ENCODE peak calls at places on chromosomes 13 and 19, in seven cellular contexts. One of them, this sample, is unnamed.

GRCh38 chr13:72379581-72379980 is 347.8 kb downstream of the MZT1 start:
- DNase-seq in heart right ventricle: no peak
- DNase-seq in mammary epithelial cell: peak; percentile 72
- DNase-seq in H1: no peak
- DNase-seq in colonic mucosa: no peak
- DNase-seq in uterus: no peak
- DNase-seq in AG04450: no peak
- DNase-seq in this sample: no peak

GRCh38 chr13:98564204-98564603 is 12.7 kb downstream of the STK24 start:
- DNase-seq in heart right ventricle: no peak
- DNase-seq in mammary epithelial cell: no peak
- DNase-seq in H1: no peak
- DNase-seq in colonic mucosa: no peak
- DNase-seq in uterus: no peak
- DNase-seq in AG04450: no peak
- DNase-seq in this sample: no peak

GRCh38 chr19:31256601-31256990 is 92.6 kb downstream of the TSHZ3 start:
- DNase-seq in heart right ventricle: no peak
- DNase-seq in mammary epithelial cell: no peak
- DNase-seq in H1: no peak
- DNase-seq in colonic mucosa: no peak
- DNase-seq in uterus: no peak
- DNase-seq in AG04450: no peak
- DNase-seq in this sample: no peak

GRCh38 chr19:20271215-20271926 is 104.4 kb downstream of the ZNF486 start:
- DNase-seq in heart right ventricle: no peak
- DNase-seq in mammary epithelial cell: no peak
- DNase-seq in H1: no peak
- DNase-seq in colonic mucosa: no peak
- DNase-seq in uterus: no peak
- DNase-seq in AG04450: no peak
- DNase-seq in this sample: no peak

GRCh38 chr13:50081106-50081898 is 66.1 kb downstream of the KCNRG start:
- DNase-seq in heart right ventricle: peak; percentile 56
- DNase-seq in mammary epithelial cell: no peak
- DNase-seq in H1: no peak
- DNase-seq in colonic mucosa: peak; percentile 71
- DNase-seq in uterus: peak; percentile 54
- DNase-seq in AG04450: no peak
- DNase-seq in this sample: no peak

GRCh38 chr19:42189133-42189532 is 28.3 kb downstream of the DEDD2 start:
- DNase-seq in heart right ventricle: no peak
- DNase-seq in mammary epithelial cell: no peak
- DNase-seq in H1: no peak
- DNase-seq in colonic mucosa: no peak
- DNase-seq in uterus: no peak
- DNase-seq in AG04450: no peak
- DNase-seq in this sample: no peak

GRCh38 chr13:77896977-77897376 is 21.7 kb downstream of the EDNRB start:
- DNase-seq in heart right ventricle: no peak
- DNase-seq in mammary epithelial cell: no peak
- DNase-seq in H1: no peak
- DNase-seq in colonic mucosa: no peak
- DNase-seq in uterus: no peak
- DNase-seq in AG04450: no peak
- DNase-seq in this sample: peak; percentile 16

GRCh38 chr13:58963321-58963720 is 1200.4 kb downstream of the DIAPH3 start:
- DNase-seq in heart right ventricle: no peak
- DNase-seq in mammary epithelial cell: no peak
- DNase-seq in H1: no peak
- DNase-seq in colonic mucosa: no peak
- DNase-seq in uterus: no peak
- DNase-seq in AG04450: no peak
- DNase-seq in this sample: no peak

GRCh38 chr19:20051841-20052768 is 12.8 kb upstream of the ZNF682 start:
- DNase-seq in heart right ventricle: peak; percentile 93
- DNase-seq in mammary epithelial cell: peak; percentile 99
- DNase-seq in H1: peak; percentile 100
- DNase-seq in colonic mucosa: peak; percentile 93
- DNase-seq in uterus: peak; percentile 94
- DNase-seq in AG04450: peak; percentile 94
- DNase-seq in this sample: peak; percentile 49

GRCh38 chr13:96792188-96792587 is 202.1 kb downstream of the OXGR1 start:
- DNase-seq in heart right ventricle: no peak
- DNase-seq in mammary epithelial cell: no peak
- DNase-seq in H1: no peak
- DNase-seq in colonic mucosa: no peak
- DNase-seq in uterus: no peak
- DNase-seq in AG04450: no peak
- DNase-seq in this sample: no peak

GRCh38 chr13:66364346-66364745 is 865.8 kb downstream of the PCDH9 start:
- DNase-seq in heart right ventricle: no peak
- DNase-seq in mammary epithelial cell: no peak
- DNase-seq in H1: no peak
- DNase-seq in colonic mucosa: no peak
- DNase-seq in uterus: no peak
- DNase-seq in AG04450: peak; percentile 6
- DNase-seq in this sample: no peak

GRCh38 chr13:32224916-32225315 is 90.2 kb downstream of the ZAR1L start:
- DNase-seq in heart right ventricle: no peak
- DNase-seq in mammary epithelial cell: no peak
- DNase-seq in H1: no peak
- DNase-seq in colonic mucosa: no peak
- DNase-seq in uterus: no peak
- DNase-seq in AG04450: no peak
- DNase-seq in this sample: no peak

GRCh38 chr19:36604656-36605100 is 435 bp upstream of the ZNF382 start:
- DNase-seq in heart right ventricle: peak; percentile 71
- DNase-seq in mammary epithelial cell: peak; percentile 45
- DNase-seq in H1: no peak
- DNase-seq in colonic mucosa: peak; percentile 44
- DNase-seq in uterus: peak; percentile 13
- DNase-seq in AG04450: no peak
- DNase-seq in this sample: peak; percentile 38

GRCh38 chr13:59261928-59262488 is 901.7 kb downstream of the DIAPH3 start:
- DNase-seq in heart right ventricle: no peak
- DNase-seq in mammary epithelial cell: no peak
- DNase-seq in H1: no peak
- DNase-seq in colonic mucosa: no peak
- DNase-seq in uterus: no peak
- DNase-seq in AG04450: no peak
- DNase-seq in this sample: no peak

GRCh38 chr19:14507704-14508246 is 10.4 kb downstream of the DNAJB1 start:
- DNase-seq in heart right ventricle: no peak
- DNase-seq in mammary epithelial cell: peak; percentile 65
- DNase-seq in H1: no peak
- DNase-seq in colonic mucosa: no peak
- DNase-seq in uterus: no peak
- DNase-seq in AG04450: no peak
- DNase-seq in this sample: peak; percentile 97

GRCh38 chr13:60733933-60734332 is 336.9 kb downstream of the TDRD3 start:
- DNase-seq in heart right ventricle: no peak
- DNase-seq in mammary epithelial cell: no peak
- DNase-seq in H1: no peak
- DNase-seq in colonic mucosa: no peak
- DNase-seq in uterus: no peak
- DNase-seq in AG04450: no peak
- DNase-seq in this sample: no peak

GRCh38 chr13:53242015-53242414 is 213.4 kb downstream of the OLFM4 start:
- DNase-seq in heart right ventricle: no peak
- DNase-seq in mammary epithelial cell: no peak
- DNase-seq in H1: no peak
- DNase-seq in colonic mucosa: no peak
- DNase-seq in uterus: no peak
- DNase-seq in AG04450: no peak
- DNase-seq in this sample: no peak

GRCh38 chr13:27789495-27790303 is 2.6 kb upstream of the GSX1 start:
- DNase-seq in heart right ventricle: no peak
- DNase-seq in mammary epithelial cell: no peak
- DNase-seq in H1: no peak
- DNase-seq in colonic mucosa: no peak
- DNase-seq in uterus: no peak
- DNase-seq in AG04450: no peak
- DNase-seq in this sample: no peak

GRCh38 chr13:113586661-113587479 is 2.3 kb downstream of the TFDP1 start:
- DNase-seq in heart right ventricle: no peak
- DNase-seq in mammary epithelial cell: no peak
- DNase-seq in H1: no peak
- DNase-seq in colonic mucosa: peak; percentile 17
- DNase-seq in uterus: no peak
- DNase-seq in AG04450: no peak
- DNase-seq in this sample: no peak

GRCh38 chr13:90686438-90686837 is 661.0 kb upstream of the MIR17HG start:
- DNase-seq in heart right ventricle: no peak
- DNase-seq in mammary epithelial cell: peak; percentile 68
- DNase-seq in H1: no peak
- DNase-seq in colonic mucosa: no peak
- DNase-seq in uterus: no peak
- DNase-seq in AG04450: peak; percentile 4
- DNase-seq in this sample: peak; percentile 53

GRCh38 chr13:113448885-113449692 is 4.2 kb downstream of the ADPRHL1 start:
- DNase-seq in heart right ventricle: no peak
- DNase-seq in mammary epithelial cell: no peak
- DNase-seq in H1: no peak
- DNase-seq in colonic mucosa: peak; percentile 85
- DNase-seq in uterus: peak; percentile 46
- DNase-seq in AG04450: no peak
- DNase-seq in this sample: peak; percentile 93

GRCh38 chr19:38375098-38375493 is 725 bp downstream of the PSMD8 start:
- DNase-seq in heart right ventricle: no peak
- DNase-seq in mammary epithelial cell: no peak
- DNase-seq in H1: no peak
- DNase-seq in colonic mucosa: no peak
- DNase-seq in uterus: no peak
- DNase-seq in AG04450: no peak
- DNase-seq in this sample: no peak

GRCh38 chr19:38384209-38385027 is 3.4 kb downstream of the GGN start:
- DNase-seq in heart right ventricle: no peak
- DNase-seq in mammary epithelial cell: peak; percentile 22
- DNase-seq in H1: no peak
- DNase-seq in colonic mucosa: no peak
- DNase-seq in uterus: no peak
- DNase-seq in AG04450: no peak
- DNase-seq in this sample: peak; percentile 19

GRCh38 chr13:92500192-92500591 is 726.4 kb upstream of the GPC6 start:
- DNase-seq in heart right ventricle: no peak
- DNase-seq in mammary epithelial cell: no peak
- DNase-seq in H1: no peak
- DNase-seq in colonic mucosa: no peak
- DNase-seq in uterus: no peak
- DNase-seq in AG04450: no peak
- DNase-seq in this sample: no peak

GRCh38 chr13:80131204-80131603 is 209.7 kb downstream of the SPRY2 start:
- DNase-seq in heart right ventricle: peak; percentile 84
- DNase-seq in mammary epithelial cell: peak; percentile 12
- DNase-seq in H1: no peak
- DNase-seq in colonic mucosa: peak; percentile 85
- DNase-seq in uterus: peak; percentile 37
- DNase-seq in AG04450: no peak
- DNase-seq in this sample: peak; percentile 47

GRCh38 chr13:21466527-21466926 is 7.4 kb upstream of the ZDHHC20 start:
- DNase-seq in heart right ventricle: no peak
- DNase-seq in mammary epithelial cell: no peak
- DNase-seq in H1: no peak
- DNase-seq in colonic mucosa: no peak
- DNase-seq in uterus: no peak
- DNase-seq in AG04450: no peak
- DNase-seq in this sample: no peak
- H3K27ac ChIP-seq in heart right ventricle: no peak overlapping the region
- H3K27ac ChIP-seq in mammary epithelial cell: no peak overlapping the region
- H3K27ac ChIP-seq in H1: no peak overlapping the region
- H3K27ac ChIP-seq in colonic mucosa: no peak overlapping the region
- H3K27ac ChIP-seq in uterus: no peak overlapping the region
- H3K27ac ChIP-seq in AG04450: no peak overlapping the region
- H3K27ac ChIP-seq in this sample: peak overlapping the region; percentile 69

GRCh38 chr19:29098863-29099481 is 114.0 kb downstream of the UQCRFS1 start:
- DNase-seq in heart right ventricle: peak; percentile 36
- DNase-seq in mammary epithelial cell: peak; percentile 35
- DNase-seq in H1: no peak
- DNase-seq in colonic mucosa: peak; percentile 38
- DNase-seq in uterus: peak; percentile 36
- DNase-seq in AG04450: peak; percentile 7
- DNase-seq in this sample: peak; percentile 63
- H3K27ac ChIP-seq in heart right ventricle: peak overlapping the region; percentile 52
- H3K27ac ChIP-seq in mammary epithelial cell: no peak overlapping the region
- H3K27ac ChIP-seq in H1: no peak overlapping the region
- H3K27ac ChIP-seq in colonic mucosa: no peak overlapping the region
- H3K27ac ChIP-seq in uterus: no peak overlapping the region
- H3K27ac ChIP-seq in AG04450: no peak overlapping the region
- H3K27ac ChIP-seq in this sample: peak overlapping the region; percentile 52

DNA sequence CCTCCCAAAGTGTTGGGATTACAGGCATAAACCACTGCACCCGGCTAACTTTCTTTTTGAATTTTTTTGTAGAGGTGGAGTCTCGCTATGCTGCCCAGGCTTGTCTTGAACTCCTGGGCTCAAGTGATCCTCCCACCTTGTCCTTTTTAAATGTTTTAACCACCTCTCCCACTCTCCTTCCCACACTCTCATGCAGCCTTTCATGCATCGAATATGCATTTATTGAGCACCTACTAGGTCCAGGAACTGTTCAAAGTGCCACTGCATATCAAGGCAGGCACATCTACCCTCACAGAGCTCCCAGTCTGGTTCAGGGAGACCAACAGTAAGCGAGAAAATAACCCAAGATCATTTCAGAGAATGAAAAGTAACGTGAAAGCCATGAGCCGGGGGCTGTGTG is 1.2 kb downstream of the TICAM1 start:
- DNase-seq in heart right ventricle: no peak
- DNase-seq in mammary epithelial cell: no peak
- DNase-seq in H1: no peak
- DNase-seq in colonic mucosa: no peak
- DNase-seq in uterus: no peak
- DNase-seq in AG04450: no peak
- DNase-seq in this sample: no peak
- H3K27ac ChIP-seq in heart right ventricle: peak overlapping the region; percentile 98
- H3K27ac ChIP-seq in mammary epithelial cell: peak overlapping the region; percentile 81
- H3K27ac ChIP-seq in H1: no peak overlapping the region
- H3K27ac ChIP-seq in colonic mucosa: peak overlapping the region; percentile 88
- H3K27ac ChIP-seq in uterus: peak overlapping the region; percentile 94
- H3K27ac ChIP-seq in AG04450: no peak overlapping the region
- H3K27ac ChIP-seq in this sample: peak overlapping the region; percentile 56

GRCh38 chr13:67652887-67653286 is 422.8 kb upstream of the PCDH9 start:
- DNase-seq in heart right ventricle: no peak
- DNase-seq in mammary epithelial cell: no peak
- DNase-seq in H1: no peak
- DNase-seq in colonic mucosa: no peak
- DNase-seq in uterus: no peak
- DNase-seq in AG04450: no peak
- DNase-seq in this sample: no peak

GRCh38 chr13:67651908-67652307 is 421.8 kb upstream of the PCDH9 start:
- DNase-seq in heart right ventricle: no peak
- DNase-seq in mammary epithelial cell: no peak
- DNase-seq in H1: no peak
- DNase-seq in colonic mucosa: no peak
- DNase-seq in uterus: no peak
- DNase-seq in AG04450: no peak
- DNase-seq in this sample: no peak

DNA sequence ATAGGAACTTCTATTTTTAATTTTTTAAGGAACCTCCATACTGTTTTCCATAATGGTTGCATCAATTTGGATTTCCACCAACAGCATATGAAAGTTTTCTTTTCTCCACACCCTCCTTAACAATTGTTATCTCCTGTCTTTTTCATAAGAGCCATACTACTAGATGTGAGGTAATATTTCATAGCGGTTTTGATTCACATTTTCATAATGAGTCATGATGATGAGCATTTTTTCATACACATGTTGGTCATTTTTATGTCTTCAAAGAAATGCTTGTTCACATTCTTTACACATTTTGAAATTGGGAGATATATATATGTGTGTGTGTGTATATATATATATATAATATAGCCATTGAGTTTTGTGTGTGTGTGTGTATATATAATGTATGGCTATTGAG is 420.3 kb upstream of the PCDH9 start:
- DNase-seq in heart right ventricle: no peak
- DNase-seq in mammary epithelial cell: no peak
- DNase-seq in H1: no peak
- DNase-seq in colonic mucosa: no peak
- DNase-seq in uterus: no peak
- DNase-seq in AG04450: no peak
- DNase-seq in this sample: no peak
- H3K27ac ChIP-seq in heart right ventricle: no peak overlapping the region
- H3K27ac ChIP-seq in mammary epithelial cell: no peak overlapping the region
- H3K27ac ChIP-seq in H1: no peak overlapping the region
- H3K27ac ChIP-seq in colonic mucosa: no peak overlapping the region
- H3K27ac ChIP-seq in uterus: no peak overlapping the region
- H3K27ac ChIP-seq in AG04450: no peak overlapping the region
- H3K27ac ChIP-seq in this sample: no peak overlapping the region

This sample was measured in PC-3.